ENCODE peak calls at places on chromosomes 7 and 10, in eight cellular contexts. C, Y, X, R, Z, N, U and L are unnamed samples.

GRCh38 chr7:30694774-30695721 is 12.8 kb upstream of the CRHR2 start:
- DNase-seq in U (no peak), X (no peak), R (no peak), C (no peak), Y (no peak), Z (no peak), N (no peak), L (no peak)

GRCh38 chr7:98703916-98704315 is 86.8 kb downstream of the NPTX2 start:
- DNase-seq in R (no peak), U (no peak), Y (no peak), X (no peak), Z (no peak), C (no peak), N (no peak), L (no peak)

GRCh38 chr10:30782543-30783461 is 153.2 kb upstream of the LYZL2 start:
- DNase-seq in U (no peak), N (peak; percentile 36), Y (peak; percentile 18), C (no peak), Z (no peak), X (peak; percentile 19), R (peak; percentile 54), L (no peak)

GRCh38 chr10:78905015-78905939 is 163.5 kb upstream of the ZMIZ1 start:
- DNase-seq in U (no peak), N (no peak), Y (no peak), X (no peak), Z (no peak), R (no peak), C (no peak), L (no peak)

GRCh38 chr7:17022915-17023314 is 141.1 kb upstream of the AGR3 start:
- DNase-seq in Z (no peak), C (no peak), X (no peak), U (no peak), R (no peak), N (no peak), Y (no peak), L (no peak)

GRCh38 chr7:15784694-15785030 is 98.2 kb upstream of the MEOX2 start:
- DNase-seq in C (no peak), X (no peak), Y (no peak), N (no peak), Z (no peak), U (no peak), R (no peak), L (no peak)

GRCh38 chr7:5183899-5184298 is 6.1 kb upstream of the WIPI2 start:
- DNase-seq in N (no peak), X (no peak), R (no peak), U (no peak), Z (no peak), Y (no peak), C (no peak), L (no peak)

GRCh38 chr7:3439333-3440030 is 138.4 kb downstream of the SDK1 start:
- DNase-seq in Y (peak; percentile 40), X (peak; percentile 86), U (no peak), Z (no peak), C (no peak), N (peak; percentile 85), R (no peak), L (no peak)

GRCh38 chr7:43465581-43466554 is 117.0 kb upstream of the STK17A start:
- DNase-seq in C (no peak), N (no peak), X (peak; percentile 25), Z (no peak), Y (no peak), R (no peak), U (no peak), L (peak; percentile 34)

GRCh38 chr10:108862691-108863350 is 1060.5 kb downstream of the XPNPEP1 start:
- DNase-seq in X (peak; percentile 3), U (no peak), Y (no peak), Z (no peak), C (no peak), R (peak; percentile 29), N (no peak), L (no peak)

GRCh38 chr7:157479326-157479725 is 142.5 kb downstream of the DNAJB6 start:
- DNase-seq in C (no peak), Z (no peak), R (no peak), N (no peak), U (no peak), X (no peak), Y (no peak), L (no peak)

GRCh38 chr10:109881481-109881880 is 41.8 kb downstream of the XPNPEP1 start:
- DNase-seq in N (no peak), C (no peak), U (no peak), X (no peak), Y (no peak), R (no peak), Z (no peak), L (no peak)

GRCh38 chr10:89887830-89888229 is 186.4 kb downstream of the KIF20B start:
- DNase-seq in C (no peak), Y (no peak), N (peak; percentile 18), X (no peak), Z (no peak), U (no peak), R (no peak), L (no peak)

GRCh38 chr7:23387583-23387982 is 82.7 kb downstream of the IGF2BP3 start:
- DNase-seq in N (no peak), Z (no peak), U (no peak), Y (no peak), R (no peak), C (no peak), X (no peak), L (no peak)

GRCh38 chr7:138388673-138389491 is 71.2 kb upstream of the TRIM24 start:
- DNase-seq in X (peak; percentile 70), N (no peak), Z (no peak), R (no peak), Y (peak; percentile 36), C (no peak), U (no peak), L (peak; percentile 61)

GRCh38 chr10:92699193-92699517 is 9.4 kb downstream of the HHEX start:
- DNase-seq in X (no peak), C (no peak), Z (no peak), R (no peak), N (no peak), U (no peak), Y (no peak), L (no peak)

GRCh38 chr10:86341361-86341811 is 25.2 kb downstream of the GRID1 start:
- DNase-seq in N (no peak), Z (no peak), U (no peak), X (no peak), R (peak; percentile 18), C (no peak), Y (no peak), L (no peak)

GRCh38 chr10:12499587-12499986 is 150.2 kb downstream of the CAMK1D start:
- DNase-seq in N (no peak), U (no peak), C (no peak), Y (no peak), Z (no peak), X (no peak), R (no peak), L (no peak)

GRCh38 chr7:51606601-51607154 is 290.1 kb upstream of the COBL start:
- DNase-seq in C (no peak), N (no peak), X (peak; percentile 83), R (no peak), Z (peak; percentile 7), U (peak; percentile 44), Y (peak; percentile 25), L (peak; percentile 92)

GRCh38 chr10:121414366-121414765 is 183.9 kb downstream of the FGFR2 start:
- DNase-seq in X (no peak), Z (no peak), Y (no peak), N (no peak), U (no peak), C (no peak), R (no peak), L (no peak)